ENCODE peak calls at places on chromosome 20, in four cellular contexts. One of them, this sample, is unnamed.
A peak's percentile ranks its signal among the peaks of the same experiment; 100 is the strongest.

GRCh38 chr20:47438464-47439381 is 63.0 kb upstream of the NCOA3 start:
- DNase-seq in retina: no peak
- DNase-seq in breast epithelium: no peak
- DNase-seq in M059J: peak; percentile 42
- DNase-seq in this sample: no peak

GRCh38 chr20:40945754-40946451 is 82.7 kb upstream of the TOP1 start:
- DNase-seq in retina: peak; percentile 88
- DNase-seq in breast epithelium: no peak
- DNase-seq in M059J: peak; percentile 77
- DNase-seq in this sample: peak; percentile 47

GRCh38 chr20:57390604-57391438 is at the start of gene RBM38:
- DNase-seq in retina: peak; percentile 67
- DNase-seq in breast epithelium: no peak
- DNase-seq in M059J: peak; percentile 47
- DNase-seq in this sample: peak; percentile 26

GRCh38 chr20:2749343-2749950 is 51.0 kb downstream of the CPXM1 start:
- DNase-seq in retina: no peak
- DNase-seq in breast epithelium: no peak
- DNase-seq in M059J: no peak
- DNase-seq in this sample: no peak

GRCh38 chr20:37397076-37397953 is 51.4 kb downstream of the SRC start:
- DNase-seq in retina: no peak
- DNase-seq in breast epithelium: no peak
- DNase-seq in M059J: peak; percentile 39
- DNase-seq in this sample: no peak

GRCh38 chr20:20211988-20212518 is 155.9 kb upstream of the INSM1 start:
- DNase-seq in retina: no peak
- DNase-seq in breast epithelium: no peak
- DNase-seq in M059J: peak; percentile 31
- DNase-seq in this sample: no peak

GRCh38 chr20:19758888-19759331 is 852 bp downstream of the RIN2 start:
- DNase-seq in retina: peak; percentile 87
- DNase-seq in breast epithelium: peak; percentile 72
- DNase-seq in M059J: peak; percentile 55
- DNase-seq in this sample: no peak

GRCh38 chr20:49445176-49445575 is 37.3 kb downstream of the KCNB1 start:
- DNase-seq in retina: no peak
- DNase-seq in breast epithelium: no peak
- DNase-seq in M059J: no peak
- DNase-seq in this sample: no peak

GRCh38 chr20:19993937-19994667 is 23.1 kb upstream of the NAA20 start:
- DNase-seq in retina: no peak
- DNase-seq in breast epithelium: no peak
- DNase-seq in M059J: peak; percentile 96
- DNase-seq in this sample: no peak

GRCh38 chr20:42986143-42986773 is 203.4 kb downstream of the PTPRT start:
- DNase-seq in retina: no peak
- DNase-seq in breast epithelium: no peak
- DNase-seq in M059J: no peak
- DNase-seq in this sample: no peak

GRCh38 chr20:35387334-35387733 is 24.4 kb downstream of the UQCC1 start:
- DNase-seq in retina: no peak
- DNase-seq in breast epithelium: no peak
- DNase-seq in M059J: peak; percentile 98
- DNase-seq in this sample: peak; percentile 54

GRCh38 chr20:32507998-32508774 is 76.9 kb downstream of the NOL4L start:
- DNase-seq in retina: no peak
- DNase-seq in breast epithelium: no peak
- DNase-seq in M059J: no peak
- DNase-seq in this sample: no peak

GRCh38 chr20:50567860-50568548 is 57.8 kb downstream of the PTPN1 start:
- DNase-seq in retina: no peak
- DNase-seq in breast epithelium: no peak
- DNase-seq in M059J: no peak
- DNase-seq in this sample: no peak